ENCODE peak calls at places on chromosomes 4 and X, in six cellular contexts. U is activated T-helper 2 cell treated with anti-CD3 and anti-CD28 coated beads, Interferon-gamma antibody, Interleukin-2, Interleukin-4, amounts not matched to agents 10 μg/mL and 5 μg/mL and 100 μg/mL, durations not matched to agents 14 hours and 24 hours and 36 hours; K is body of pancreas; B is RPMI8226; F is SK-MEL-5; T is GM04503. C is an unnamed sample.

GRCh38 chrX:106999002-106999975 is 723 bp downstream of the MORC4 start:
- DNase-seq in B (peak), F (peak), K (peak), T (no peak), U (peak), C (no peak)

GRCh38 chr4:116439330-116439729 is 646.0 kb downstream of the TRAM1L1 start:
- DNase-seq in F (no peak), K (no peak), B (no peak), U (no peak), T (no peak), C (no peak)

GRCh38 chr4:15149234-15149841 is 147.1 kb downstream of the CPEB2 start:
- DNase-seq in T (no peak), U (no peak), K (no peak), F (peak), B (no peak), C (no peak)

GRCh38 chr4:79948739-79949138 is 124.3 kb downstream of the ANTXR2 start:
- DNase-seq in K (no peak), U (no peak), B (no peak), F (no peak), T (no peak), C (no peak)

GRCh38 chr4:20196476-20196875 is 55.2 kb upstream of the SLIT2 start:
- DNase-seq in U (no peak), B (no peak), K (no peak), F (no peak), T (no peak), C (no peak)

GRCh38 chr4:183483997-183484396 is 20.9 kb upstream of the ING2 start:
- DNase-seq in K (no peak), U (no peak), F (no peak), B (no peak), T (no peak), C (no peak)

GRCh38 chr4:2734618-2735017 is 21.5 kb downstream of the TNIP2 start:
- DNase-seq in T (no peak), F (no peak), K (no peak), B (no peak), U (no peak), C (no peak)

GRCh38 chr4:2142630-2143427 is 83.7 kb downstream of the NAT8L start:
- DNase-seq in T (no peak), F (peak), B (peak), U (no peak), K (no peak), C (no peak)

GRCh38 chr4:48557478-48557877 is 67.4 kb downstream of the ZAR1 start:
- DNase-seq in F (peak), T (no peak), U (no peak), B (no peak), K (no peak), C (no peak)